ENCODE peak calls at places on chromosomes 4 and X, in seven cellular contexts. U is upper lobe of right lung, K is progenitor cell of endocrine pancreas, D is GM13977, N is AG10803, I is DND-41, H is fibroblast of villous mesenchyme. S is an unnamed sample.

GRCh38 chrX:49171752-49172279 is at the start of gene PLP2:
- DNase-seq in U (peak), K (no peak), D (peak), N (peak), I (peak), H (peak), S (no peak)

GRCh38 chrX:68710870-68711576 is 63.6 kb downstream of the STARD8 start:
- DNase-seq in U (no peak), K (peak), D (peak), N (peak), I (no peak), H (peak), S (no peak)

GRCh38 chrX:101658661-101659477 is 781 bp downstream of the ARMCX2 start:
- DNase-seq in U (peak), K (peak), D (peak), N (peak), I (no peak), H (peak), S (no peak)

GRCh38 chrX:103831803-103832544 is at the start of gene RAB9B:
- DNase-seq in U (peak), K (peak), D (peak), N (no peak), I (peak), H (no peak), S (peak)

GRCh38 chr4:151991001-151991883 is 230.4 kb upstream of the GATB start:
- DNase-seq in U (no peak), K (no peak), D (no peak), N (no peak), I (no peak), H (no peak), S (no peak)

GRCh38 chrX:72201836-72202536 is 20.4 kb downstream of the PIN4 start:
- DNase-seq in U (no peak), K (no peak), D (no peak), N (peak), I (no peak), H (peak), S (no peak)

GRCh38 chr4:25144870-25145481 is 15.3 kb downstream of the SEPSECS start:
- DNase-seq in U (no peak), K (no peak), D (peak), N (peak), I (no peak), H (peak), S (no peak)

GRCh38 chr4:108512615-108513505 is 107.5 kb upstream of the RPL34 start:
- DNase-seq in U (no peak), K (peak), D (no peak), N (peak), I (no peak), H (peak), S (peak)

GRCh38 chr4:71296945-71297344 is 41.9 kb upstream of the SLC4A4 start:
- DNase-seq in U (no peak), K (no peak), D (no peak), N (peak), I (no peak), H (no peak), S (no peak)

GRCh38 chrX:49042581-49043219 is 457 bp downstream of the TFE3 start:
- DNase-seq in U (no peak), K (no peak), D (no peak), N (peak), I (no peak), H (peak), S (no peak)

GRCh38 chrX:111896148-111896547 is 20.2 kb downstream of the TRPC5OS start:
- DNase-seq in U (no peak), K (no peak), D (no peak), N (no peak), I (no peak), H (no peak), S (no peak)

GRCh38 chr4:153464068-153464467 is 2.1 kb upstream of the TMEM131L start:
- DNase-seq in U (no peak), K (no peak), D (no peak), N (no peak), I (no peak), H (no peak), S (no peak)

GRCh38 chr4:155667538-155668511 is 1.2 kb downstream of the GUCY1A1 start:
- DNase-seq in U (peak), K (peak), D (peak), N (peak), I (peak), H (peak), S (peak)

GRCh38 chr4:7310441-7310840 is 118.1 kb downstream of the SORCS2 start:
- DNase-seq in U (no peak), K (no peak), D (no peak), N (no peak), I (no peak), H (no peak), S (no peak)

GRCh38 chr4:47785196-47785595 is 52.7 kb downstream of the CORIN start:
- DNase-seq in U (no peak), K (no peak), D (no peak), N (no peak), I (no peak), H (no peak), S (no peak)

GRCh38 chr4:100244347-100244746 is 54.1 kb upstream of the DDIT4L start:
- DNase-seq in U (no peak), K (no peak), D (no peak), N (no peak), I (no peak), H (no peak), S (no peak)

GRCh38 chr4:85591361-85592098 is 116.6 kb downstream of the ARHGAP24 start:
- DNase-seq in U (no peak), K (no peak), D (no peak), N (peak), I (no peak), H (peak), S (no peak)

GRCh38 chrX:155819525-155819924 is 61.6 kb upstream of the VAMP7 start:
- DNase-seq in U (no peak), K (no peak), D (no peak), N (peak), I (no peak), H (no peak), S (no peak)

GRCh38 chrX:4708970-4709760 is 995.7 kb upstream of the PRKX start:
- DNase-seq in U (no peak), K (peak), D (no peak), N (no peak), I (no peak), H (no peak), S (no peak)

GRCh38 chr4:128350449-128351045 is 62.9 kb upstream of the PGRMC2 start:
- DNase-seq in U (no peak), K (no peak), D (no peak), N (no peak), I (no peak), H (no peak), S (no peak)

GRCh38 chr4:112214397-112215264 is 17.0 kb upstream of the AP1AR start:
- DNase-seq in U (no peak), K (no peak), D (no peak), N (peak), I (no peak), H (peak), S (no peak)

GRCh38 chrX:108270280-108270679 is 167.9 kb downstream of the COL4A6 start:
- DNase-seq in U (no peak), K (no peak), D (no peak), N (no peak), I (no peak), H (no peak), S (no peak)

GRCh38 chr4:143282170-143282760 is 54.4 kb upstream of the GAB1 start:
- DNase-seq in U (no peak), K (no peak), D (no peak), N (peak), I (no peak), H (peak), S (no peak)

GRCh38 chr4:74503580-74503979 is 58.6 kb downstream of the AREG start:
- DNase-seq in U (no peak), K (no peak), D (no peak), N (peak), I (no peak), H (peak), S (no peak)

GRCh38 chr4:22099896-22100295 is 151.3 kb upstream of the KCNIP4 start:
- DNase-seq in U (no peak), K (no peak), D (no peak), N (no peak), I (no peak), H (peak), S (no peak)

GRCh38 chrX:25344191-25344936 is 328.6 kb upstream of the ARX start:
- DNase-seq in U (no peak), K (no peak), D (no peak), N (no peak), I (no peak), H (no peak), S (no peak)

GRCh38 chr4:94621491-94622080 is 136.2 kb upstream of the BMPR1B start:
- DNase-seq in U (no peak), K (no peak), D (peak), N (peak), I (peak), H (peak), S (no peak)

GRCh38 chr4:154076921-154077320 is 288.0 kb upstream of the SFRP2 start:
- DNase-seq in U (no peak), K (no peak), D (no peak), N (peak), I (no peak), H (peak), S (no peak)

GRCh38 chrX:119015407-119016242 is 41.2 kb downstream of the LONRF3 start:
- DNase-seq in U (peak), K (no peak), D (peak), N (peak), I (no peak), H (peak), S (no peak)

GRCh38 chr4:148441986-148442829 is at the start of gene NR3C2:
- DNase-seq in U (peak), K (peak), D (peak), N (peak), I (peak), H (peak), S (peak)

GRCh38 chr4:54322817-54323417 is 93.8 kb downstream of the PDGFRA start:
- DNase-seq in U (peak), K (peak), D (peak), N (peak), I (peak), H (peak), S (no peak)

GRCh38 chrX:139429913-139430312 is 100.6 kb upstream of the F9 start:
- DNase-seq in U (no peak), K (no peak), D (no peak), N (peak), I (no peak), H (no peak), S (no peak)
- TF ChIP-seq CTCF in U (no peak), K (peak), D (no peak), N (peak), I (no peak), H (no peak), S (peak)

DNA sequence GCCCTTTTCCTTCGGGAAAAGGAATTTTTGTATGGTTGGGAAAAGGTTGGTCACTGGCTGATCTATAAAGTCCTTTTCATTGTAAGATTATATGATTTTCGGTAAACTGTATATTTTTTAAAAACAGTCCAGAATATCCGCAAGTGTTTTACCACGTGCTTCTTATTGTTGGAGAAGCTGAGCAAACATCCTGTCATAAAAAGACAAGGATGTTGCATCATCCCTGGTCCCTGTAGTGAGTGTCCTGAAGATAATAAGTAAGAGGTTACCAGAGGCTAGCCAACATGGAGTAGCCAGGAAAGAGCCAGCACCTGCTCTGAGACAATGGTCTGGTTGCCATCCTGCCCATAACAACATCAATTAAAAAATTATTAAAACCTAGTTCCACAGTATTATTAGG is 5.1 kb downstream of the CXCL9 start:
- DNase-seq in U (no peak), K (no peak), D (no peak), N (peak), I (peak), H (peak), S (no peak)
- TF ChIP-seq CTCF in U (no peak), K (no peak), D (no peak), N (no peak), I (no peak), H (no peak), S (no peak)

DNA sequence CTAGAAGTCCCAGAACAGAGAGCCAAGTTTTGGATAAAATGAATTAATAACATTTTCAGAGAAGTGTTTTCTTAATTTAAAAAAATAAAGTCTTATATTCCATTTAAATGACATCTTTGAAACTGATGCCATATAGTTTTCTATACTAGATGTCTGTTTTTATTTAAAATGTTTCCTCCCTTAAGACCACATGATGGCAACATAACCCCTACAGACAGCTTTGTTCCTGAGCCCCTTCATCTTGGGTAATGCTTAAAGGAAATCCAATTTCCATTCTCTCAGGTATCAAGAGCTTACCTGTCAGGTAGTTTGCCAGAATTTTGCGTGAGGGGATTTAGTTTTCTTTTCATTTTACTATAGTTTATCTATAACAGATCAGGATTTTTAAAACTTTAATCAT is 181.4 kb upstream of the UGT8 start:
- DNase-seq in U (no peak), K (no peak), D (peak), N (no peak), I (no peak), H (no peak), S (no peak)
- TF ChIP-seq CTCF in U (no peak), K (peak), D (no peak), N (no peak), I (no peak), H (no peak), S (peak)

DNA sequence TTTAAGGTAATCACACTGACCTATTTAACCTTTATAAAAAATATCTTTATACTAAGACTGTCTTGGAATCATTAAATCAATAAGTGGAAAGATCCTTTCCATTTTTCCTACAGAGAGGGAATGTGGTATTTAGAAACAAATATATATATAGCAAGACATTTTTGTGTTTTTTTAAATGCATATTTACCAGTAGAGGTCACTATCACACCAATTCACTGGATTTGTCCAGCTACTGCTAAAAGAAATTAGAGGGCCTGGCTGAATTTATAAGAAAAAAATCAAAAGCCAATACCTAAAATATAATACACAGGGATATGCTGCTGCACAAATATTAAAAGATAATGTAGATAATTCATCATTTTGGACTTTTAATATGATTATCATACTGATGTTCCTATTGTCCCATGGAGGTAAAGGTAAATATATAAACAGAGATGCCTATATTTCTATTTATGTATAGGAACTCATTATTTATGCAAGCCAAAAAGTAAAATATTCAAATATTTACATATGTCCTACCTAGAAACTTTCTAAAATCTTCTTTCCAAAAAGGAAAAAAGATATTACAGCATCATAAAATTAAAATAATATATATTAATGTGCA is 69.5 kb downstream of the PDE5A start:
- DNase-seq in U (no peak), K (no peak), D (peak), N (peak), I (no peak), H (peak), S (no peak)
- TF ChIP-seq CTCF in U (peak), K (peak), D (peak), N (peak), I (peak), H (peak), S (peak)

GRCh38 chr4:16448240-16448639 is 222.0 kb upstream of the TAPT1 start:
- DNase-seq in U (no peak), K (no peak), D (no peak), N (no peak), I (no peak), H (no peak), S (no peak)

GRCh38 chr4:16449381-16449780 is 223.1 kb upstream of the TAPT1 start:
- DNase-seq in U (no peak), K (no peak), D (no peak), N (no peak), I (no peak), H (no peak), S (no peak)

GRCh38 chr4:16450031-16450430 is 223.8 kb upstream of the TAPT1 start:
- DNase-seq in U (no peak), K (no peak), D (no peak), N (no peak), I (no peak), H (no peak), S (no peak)

GRCh38 chr4:16450724-16451123 is 224.5 kb upstream of the TAPT1 start:
- DNase-seq in U (no peak), K (no peak), D (no peak), N (peak), I (no peak), H (peak), S (no peak)
- TF ChIP-seq CTCF in U (peak), K (no peak), D (no peak), N (peak), I (peak), H (peak), S (peak)

GRCh38 chr4:1369484-1370079 is 22.6 kb downstream of the UVSSA start:
- DNase-seq in U (peak), K (no peak), D (no peak), N (no peak), I (no peak), H (peak), S (no peak)

GRCh38 chr4:1369091-1369450 is 22.1 kb downstream of the UVSSA start:
- DNase-seq in U (peak), K (no peak), D (no peak), N (no peak), I (no peak), H (no peak), S (no peak)

GRCh38 chr4:1370321-1371124 is 23.5 kb downstream of the UVSSA start:
- DNase-seq in U (peak), K (no peak), D (no peak), N (no peak), I (no peak), H (no peak), S (no peak)

GRCh38 chr4:1371831-1372165 is 24.8 kb downstream of the UVSSA start:
- DNase-seq in U (no peak), K (no peak), D (no peak), N (no peak), I (no peak), H (no peak), S (no peak)

GRCh38 chr4:1371151-1371830 is 24.3 kb downstream of the UVSSA start:
- DNase-seq in U (peak), K (no peak), D (no peak), N (no peak), I (no peak), H (no peak), S (no peak)
- TF ChIP-seq CTCF in U (no peak), K (no peak), D (no peak), N (no peak), I (no peak), H (no peak), S (no peak)

GRCh38 chr4:162959056-162959455 is 207.6 kb downstream of the NAF1 start:
- DNase-seq in U (no peak), K (no peak), D (no peak), N (no peak), I (no peak), H (peak), S (no peak)
- TF ChIP-seq CTCF in U (no peak), K (peak), D (peak), N (no peak), I (no peak), H (peak), S (no peak)

GRCh38 chrX:137352101-137352660 is 213.7 kb upstream of the ZIC3 start:
- DNase-seq in U (no peak), K (no peak), D (no peak), N (no peak), I (no peak), H (no peak), S (no peak)
- TF ChIP-seq CTCF in U (no peak), K (no peak), D (peak), N (no peak), I (peak), H (no peak), S (peak)

GRCh38 chrX:63128509-63128908 is 222.6 kb downstream of the SPIN4 start:
- DNase-seq in U (no peak), K (no peak), D (peak), N (peak), I (peak), H (peak), S (no peak)
- TF ChIP-seq CTCF in U (peak), K (peak), D (peak), N (peak), I (peak), H (peak), S (peak)

GRCh38 chr4:82694106-82694505 is 104.5 kb downstream of the SCD5 start:
- DNase-seq in U (no peak), K (no peak), D (no peak), N (no peak), I (no peak), H (no peak), S (no peak)

GRCh38 chr4:82694892-82695291 is 103.7 kb downstream of the SCD5 start:
- DNase-seq in U (no peak), K (no peak), D (no peak), N (no peak), I (no peak), H (no peak), S (no peak)

GRCh38 chr4:82696117-82696516 is 102.5 kb downstream of the SCD5 start:
- DNase-seq in U (no peak), K (no peak), D (no peak), N (no peak), I (no peak), H (no peak), S (no peak)

GRCh38 chr4:82691431-82691830 is 107.2 kb downstream of the SCD5 start:
- DNase-seq in U (no peak), K (no peak), D (no peak), N (no peak), I (no peak), H (no peak), S (no peak)

GRCh38 chr4:82692101-82692780 is 106.4 kb downstream of the SCD5 start:
- DNase-seq in U (no peak), K (no peak), D (no peak), N (no peak), I (no peak), H (no peak), S (no peak)
- TF ChIP-seq CTCF in U (no peak), K (no peak), D (no peak), N (no peak), I (no peak), H (no peak), S (no peak)

S was measured in type B pancreatic cell.